ENCODE peak calls at places on chromosomes 7 and 10, in seven cellular contexts. U, F, B, I, E, L and K are unnamed samples.

GRCh38 chr10:74079028-74079913 is 71.4 kb downstream of the AP3M1 start:
- DNase-seq in U (no peak), F (no peak), B (no peak), I (no peak), E (peak), L (no peak), K (no peak)

GRCh38 chr10:132448248-132448731 is 51.3 kb downstream of the PWWP2B start:
- DNase-seq in U (no peak), F (no peak), B (no peak), I (peak), E (peak), L (no peak), K (peak)

GRCh38 chr10:93080350-93081046 is 6.8 kb downstream of the CYP26A1 start:
- DNase-seq in U (peak), F (peak), B (peak), I (peak), E (peak), L (peak), K (no peak)

GRCh38 chr7:5500056-5500776 is 76.6 kb upstream of the TNRC18 start:
- DNase-seq in U (no peak), F (no peak), B (no peak), I (no peak), E (no peak), L (no peak), K (no peak)

GRCh38 chr10:5461914-5462840 is 37.2 kb downstream of the CALML5 start:
- DNase-seq in U (no peak), F (peak), B (no peak), I (no peak), E (peak), L (peak), K (no peak)

GRCh38 chr10:14681305-14681704 is 93.4 kb downstream of the FAM107B start:
- DNase-seq in U (no peak), F (peak), B (no peak), I (no peak), E (no peak), L (no peak), K (no peak)

GRCh38 chr7:150323682-150324365 is 479 bp upstream of the ACTR3C start:
- DNase-seq in U (no peak), F (no peak), B (peak), I (no peak), E (no peak), L (no peak), K (no peak)

GRCh38 chr7:80078159-80078731 is 56.4 kb upstream of the GNAI1 start:
- DNase-seq in U (no peak), F (peak), B (no peak), I (no peak), E (peak), L (peak), K (no peak)

GRCh38 chr10:34780818-34781380 is 34.2 kb downstream of the PARD3 start:
- DNase-seq in U (no peak), F (peak), B (peak), I (peak), E (peak), L (peak), K (no peak)

GRCh38 chr10:45058992-45059561 is 58.4 kb downstream of the ZNF22 start:
- DNase-seq in U (no peak), F (no peak), B (no peak), I (no peak), E (no peak), L (no peak), K (no peak)

GRCh38 chr7:98077762-98078161 is 28.9 kb upstream of the LMTK2 start:
- DNase-seq in U (no peak), F (no peak), B (no peak), I (no peak), E (no peak), L (no peak), K (no peak)

GRCh38 chr10:124676416-124677062 is 67.6 kb downstream of the FAM53B start:
- DNase-seq in U (no peak), F (no peak), B (no peak), I (no peak), E (no peak), L (no peak), K (no peak)

GRCh38 chr10:13942030-13942429 is 355.3 kb downstream of the PRPF18 start:
- DNase-seq in U (no peak), F (no peak), B (no peak), I (no peak), E (no peak), L (no peak), K (no peak)

GRCh38 chr7:100801833-100802568 is 25.3 kb downstream of the EPHB4 start:
- DNase-seq in U (no peak), F (peak), B (peak), I (peak), E (peak), L (peak), K (no peak)

GRCh38 chr10:15426115-15426514 is 55.0 kb upstream of the FAM171A1 start:
- DNase-seq in U (no peak), F (no peak), B (no peak), I (no peak), E (no peak), L (no peak), K (no peak)

GRCh38 chr7:151382079-151382885 is 27.6 kb downstream of the WDR86 start:
- DNase-seq in U (no peak), F (no peak), B (no peak), I (no peak), E (no peak), L (no peak), K (no peak)

GRCh38 chr10:121668336-121669009 is 70.2 kb upstream of the FGFR2 start:
- DNase-seq in U (peak), F (no peak), B (peak), I (peak), E (no peak), L (peak), K (no peak)

GRCh38 chr7:93231799-93232672 is at the start of gene VPS50:
- DNase-seq in U (peak), F (peak), B (peak), I (peak), E (peak), L (peak), K (peak)
- TF ChIP-seq CTCF in U (no peak), F (no peak), B (no peak), I (peak), E (no peak), L (no peak), K (no peak)

DNA sequence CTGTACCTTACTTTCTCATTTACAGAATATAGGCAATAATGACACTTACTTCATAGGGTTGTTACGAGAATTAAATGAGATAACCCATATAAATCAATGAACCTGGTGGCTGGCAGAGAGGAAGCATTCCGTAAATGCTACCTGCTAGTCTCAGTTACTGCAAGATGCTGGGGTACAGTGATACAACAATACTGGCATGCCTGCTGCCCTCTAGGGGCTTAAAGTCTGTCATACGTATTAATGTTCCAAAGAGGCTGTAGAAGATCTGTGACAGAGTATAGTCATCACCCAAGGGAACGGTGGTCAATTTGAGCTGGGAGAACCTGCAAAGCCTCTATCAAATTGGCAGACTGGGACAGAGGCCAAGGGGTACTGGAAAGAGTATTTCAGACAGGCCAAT is 421.5 kb downstream of the GPAM start:
- DNase-seq in U (no peak), F (no peak), B (no peak), I (no peak), E (no peak), L (no peak), K (no peak)
- TF ChIP-seq CTCF in U (no peak), F (no peak), B (no peak), I (no peak), E (no peak), L (no peak), K (no peak)

DNA sequence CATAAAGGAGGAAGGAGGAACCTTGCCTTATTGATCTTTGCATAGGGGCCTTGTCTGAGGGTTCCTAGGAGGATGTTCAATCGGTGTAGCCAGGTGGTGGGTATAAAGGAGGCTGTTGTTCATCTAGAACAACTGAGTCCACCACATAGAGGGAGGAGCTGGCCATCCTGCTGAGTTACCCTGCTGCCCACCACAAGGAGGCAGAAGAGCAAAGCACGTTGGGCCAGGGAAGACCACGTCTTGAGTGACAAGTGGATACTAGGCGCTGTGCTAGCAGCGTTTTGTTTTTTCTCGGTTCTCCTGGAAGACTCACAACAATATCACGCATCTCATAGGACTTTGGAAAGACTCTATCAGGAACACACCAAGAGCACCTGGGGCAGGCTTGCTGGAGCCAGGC is 20.0 kb downstream of the FOXI2 start:
- DNase-seq in U (no peak), F (no peak), B (no peak), I (no peak), E (no peak), L (no peak), K (no peak)
- TF ChIP-seq CTCF in U (no peak), F (peak), B (no peak), I (no peak), E (no peak), L (no peak), K (no peak)

DNA sequence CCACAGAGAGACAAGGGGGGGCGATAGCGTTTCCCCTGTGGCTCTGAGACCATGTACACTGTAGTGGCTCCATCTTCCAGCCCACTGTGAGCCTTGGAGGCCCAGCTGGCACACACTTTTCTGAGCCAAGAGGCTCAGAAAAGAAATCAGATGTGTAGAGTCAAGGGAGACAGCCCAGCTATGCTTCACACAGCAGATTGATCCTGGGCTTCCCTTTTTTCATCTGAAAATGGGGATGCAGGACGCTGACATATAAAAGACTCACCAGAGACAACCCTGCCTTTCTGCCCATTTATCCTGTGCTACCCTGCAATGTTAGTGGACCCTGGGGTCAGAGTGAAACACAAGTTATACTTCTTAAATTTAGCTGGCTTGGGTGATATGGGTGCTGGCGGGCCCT is 14.3 kb downstream of the TMEM273 start:
- DNase-seq in U (no peak), F (no peak), B (no peak), I (no peak), E (no peak), L (no peak), K (no peak)
- TF ChIP-seq CTCF in U (no peak), F (no peak), B (no peak), I (no peak), E (no peak), L (no peak), K (no peak)

DNA sequence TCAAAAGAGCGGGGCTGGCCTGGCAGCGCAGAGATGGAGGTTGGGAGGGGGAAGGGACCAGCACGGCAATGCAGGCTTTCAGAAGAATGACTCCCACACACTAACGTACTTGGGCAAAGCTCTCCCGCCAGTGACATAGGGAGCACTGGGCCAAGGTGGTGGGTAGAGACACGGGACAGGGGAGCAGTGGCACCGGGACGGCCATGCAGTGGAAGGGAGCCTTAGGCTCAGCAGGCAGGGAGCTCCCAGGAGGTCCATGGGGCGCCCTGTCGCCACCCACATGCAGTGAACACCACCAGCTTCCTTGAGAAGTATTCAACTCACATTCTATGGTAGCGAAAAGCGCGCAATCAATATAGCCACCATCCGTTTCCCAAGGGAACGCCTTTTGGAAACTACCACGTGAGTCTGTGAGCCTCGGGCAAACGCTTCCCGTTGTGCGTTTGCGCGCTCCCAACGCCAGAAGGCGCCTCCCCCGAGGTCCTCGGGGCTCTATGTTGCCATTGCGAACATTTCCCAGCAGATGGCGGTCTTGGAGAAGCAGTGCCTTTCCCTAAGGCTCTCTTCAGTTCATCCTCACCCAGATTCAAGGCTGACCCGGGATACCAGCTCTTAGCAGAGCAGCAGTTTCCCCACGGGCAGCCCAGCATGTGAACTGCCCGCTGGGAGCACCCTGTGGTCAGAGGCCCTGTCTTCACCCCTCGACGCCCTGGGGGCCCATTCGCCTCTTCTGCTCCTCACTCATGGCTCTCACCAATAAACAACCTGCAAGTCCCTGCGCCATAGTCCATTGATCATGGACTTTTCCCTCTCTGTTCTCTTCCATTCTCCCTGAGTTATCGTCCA is 16.4 kb upstream of the OPALIN start:
- DNase-seq in U (peak), F (peak), B (peak), I (peak), E (peak), L (peak), K (peak)
- TF ChIP-seq CTCF in U (peak), F (peak), B (peak), I (peak), E (peak), L (peak), K (peak)